ENCODE peak calls at places on chromosomes 2 and 18, in eight cellular contexts. U is NCI-H1092 treated with DMSO at 0.1 percent for 48 hours; L is AML-193; X is activated naive CD4-positive, alpha-beta T cell; Q is globus pallidus; V is effector memory CD4-positive, alpha-beta T cell; A is CD4-positive, CD25-positive, alpha-beta regulatory T cell; R is endothelial cell of umbilical vein. B is an unnamed sample.
A peak's percentile ranks its signal among the peaks of the same experiment; 100 is the strongest.

GRCh38 chr2:3253913-3254437 is 123.6 kb downstream of the EIPR1 start:
- DNase-seq in Q (no peak), X (no peak), V (no peak), L (no peak), R (no peak), U (no peak), A (no peak), B (no peak)

GRCh38 chr2:159617651-159618050 is 1.3 kb upstream of the BAZ2B start:
- DNase-seq in U (peak; percentile 86), L (no peak), V (no peak), X (no peak), R (peak; percentile 52), A (no peak), Q (peak; percentile 36), B (no peak)

GRCh38 chr2:171505374-171505773 is 16.9 kb upstream of the CYBRD1 start:
- DNase-seq in A (no peak), V (no peak), R (no peak), Q (no peak), U (no peak), X (no peak), L (no peak), B (no peak)

GRCh38 chr18:47968721-47969120 is 38.3 kb upstream of the SMAD2 start:
- DNase-seq in A (no peak), X (no peak), U (no peak), L (no peak), Q (no peak), R (no peak), V (no peak), B (no peak)

GRCh38 chr18:27110319-27110718 is 74.8 kb downstream of the CHST9 start:
- DNase-seq in V (no peak), X (no peak), A (no peak), U (no peak), R (no peak), L (no peak), Q (no peak), B (no peak)

GRCh38 chr2:2763351-2763997 is 432.4 kb upstream of the MYT1L start:
- DNase-seq in Q (no peak), A (no peak), U (peak; percentile 52), R (no peak), V (no peak), L (no peak), X (no peak), B (no peak)

GRCh38 chr2:241308267-241308666 is 7.2 kb downstream of the HDLBP start:
- DNase-seq in L (no peak), X (no peak), Q (no peak), U (no peak), R (no peak), A (no peak), V (no peak), B (no peak)

GRCh38 chr2:142291964-142292363 is 161.1 kb upstream of the LRP1B start:
- DNase-seq in U (no peak), X (no peak), Q (no peak), A (no peak), L (no peak), R (no peak), V (no peak), B (no peak)

GRCh38 chr2:239884051-239884405 is 141.1 kb downstream of the NDUFA10 start:
- DNase-seq in A (no peak), L (no peak), U (no peak), X (no peak), R (no peak), Q (no peak), V (no peak), B (no peak)

GRCh38 chr2:44102790-44103642 is 65.7 kb upstream of the PPM1B start:
- DNase-seq in V (no peak), L (no peak), R (no peak), Q (no peak), U (no peak), X (no peak), A (no peak), B (no peak)

B was measured in thoracic aorta.